ENCODE peak calls at places on chromosomes 12 and 14, in eight cellular contexts. X is heart left ventricle, S is astrocyte, Q is Panc1, D is left ventricle myocardium inferior, W is IMR-90, F is colonic mucosa, R is K562. V is an unnamed sample. For H3K4me1 and H3K36me3, the result is how much of the 10 kb centered on the place peaks cover.

GRCh38 chr12:56128669-56129209 is 672 bp downstream of the ESYT1 start:
- DNase-seq in X (peak), S (no peak), Q (no peak), D (no peak), W (no peak), F (peak), R (no peak), V (peak)

GRCh38 chr14:97065305-97066067 is 268.3 kb downstream of the VRK1 start:
- DNase-seq in X (no peak), S (no peak), Q (no peak), D (no peak), W (no peak), F (no peak), R (no peak), V (no peak)

GRCh38 chr12:100826323-100826722 is 31.7 kb downstream of the ANO4 start:
- DNase-seq in X (peak), S (peak), Q (no peak), D (peak), W (peak), F (peak), R (peak), V (peak)

GRCh38 chr14:54784060-54784459 is 118.6 kb downstream of the GCH1 start:
- DNase-seq in X (peak), S (no peak), Q (no peak), D (peak), W (no peak), F (no peak), R (no peak), V (no peak)

GRCh38 chr12:15848606-15849005 is 33.6 kb upstream of the STRAP start:
- DNase-seq in X (no peak), S (no peak), Q (no peak), D (no peak), W (no peak), F (no peak), R (no peak), V (no peak)

GRCh38 chr12:46218509-46219095 is 50.2 kb downstream of the SLC38A1 start:
- DNase-seq in X (no peak), S (no peak), Q (no peak), D (no peak), W (no peak), F (peak), R (no peak), V (no peak)

GRCh38 chr12:30862486-30862885 is 64.1 kb upstream of the TSPAN11 start:
- DNase-seq in X (peak), S (peak), Q (no peak), D (peak), W (peak), F (no peak), R (no peak), V (no peak)

GRCh38 chr14:68316078-68316868 is 476.6 kb downstream of the ZFP36L1 start:
- DNase-seq in X (no peak), S (no peak), Q (no peak), D (no peak), W (no peak), F (no peak), R (no peak), V (no peak)

GRCh38 chr14:21923820-21924219 is 250.2 kb upstream of the OR4E1 start:
- DNase-seq in X (no peak), S (no peak), Q (no peak), D (no peak), W (no peak), F (no peak), R (no peak), V (no peak)

GRCh38 chr14:77151918-77152588 is 10.5 kb upstream of the ZDHHC22 start:
- DNase-seq in X (no peak), S (peak), Q (peak), D (no peak), W (peak), F (no peak), R (peak), V (peak)

GRCh38 chr12:98997899-98998298 is 352.8 kb downstream of the APAF1 start:
- DNase-seq in X (no peak), S (no peak), Q (no peak), D (no peak), W (no peak), F (no peak), R (no peak), V (no peak)

GRCh38 chr12:77344651-77345050 is 279.3 kb upstream of the E2F7 start:
- DNase-seq in X (no peak), S (no peak), Q (no peak), D (no peak), W (no peak), F (no peak), R (no peak), V (no peak)

GRCh38 chr14:49492151-49492550 is 94.0 kb downstream of the RPS29 start:
- DNase-seq in X (no peak), S (no peak), Q (no peak), D (no peak), W (no peak), F (no peak), R (no peak), V (no peak)

GRCh38 chr12:7431993-7432685 is 11.8 kb downstream of the CD163L1 start:
- DNase-seq in X (no peak), S (no peak), Q (no peak), D (no peak), W (peak), F (no peak), R (no peak), V (no peak)

GRCh38 chr12:6647083-6647604 is at the start of gene ACRBP:
- DNase-seq in X (peak), S (peak), Q (no peak), D (peak), W (peak), F (peak), R (no peak), V (no peak)

GRCh38 chr12:121388421-121388981 is 11.4 kb upstream of the RNF34 start:
- DNase-seq in X (no peak), S (peak), Q (no peak), D (no peak), W (peak), F (no peak), R (peak), V (no peak)

GRCh38 chr12:114001731-114002340 is 35.7 kb upstream of the RBM19 start:
- DNase-seq in X (no peak), S (no peak), Q (no peak), D (no peak), W (no peak), F (no peak), R (no peak), V (no peak)

GRCh38 chr12:119206348-119207075 is 27.8 kb downstream of the HSPB8 start:
- DNase-seq in X (no peak), S (no peak), Q (no peak), D (no peak), W (no peak), F (no peak), R (no peak), V (no peak)

GRCh38 chr14:68633131-68633991 is 159.5 kb downstream of the ZFP36L1 start:
- DNase-seq in X (peak), S (no peak), Q (no peak), D (peak), W (no peak), F (peak), R (no peak), V (no peak)

GRCh38 chr14:99345472-99345871 is 73.5 kb upstream of the BCL11B start:
- DNase-seq in X (no peak), S (no peak), Q (no peak), D (no peak), W (no peak), F (no peak), R (no peak), V (no peak)

GRCh38 chr14:102293784-102294183 is 11.2 kb downstream of the MOK start:
- DNase-seq in X (no peak), S (peak), Q (no peak), D (no peak), W (peak), F (no peak), R (no peak), V (no peak)

GRCh38 chr12:122855071-122855829 is 20.0 kb downstream of the HIP1R start:
- DNase-seq in X (no peak), S (no peak), Q (no peak), D (no peak), W (no peak), F (no peak), R (no peak), V (no peak)

GRCh38 chr12:45231515-45232145 is 15.7 kb downstream of the ANO6 start:
- DNase-seq in X (no peak), S (peak), Q (no peak), D (no peak), W (peak), F (no peak), R (no peak), V (peak)

GRCh38 chr14:69300601-69301221 is 40.8 kb downstream of the GALNT16 start:
- DNase-seq in X (peak), S (no peak), Q (no peak), D (no peak), W (no peak), F (no peak), R (no peak), V (no peak)

GRCh38 chr14:72457641-72458040 is 436.3 kb downstream of the DPF3 start:
- DNase-seq in X (no peak), S (peak), Q (no peak), D (no peak), W (peak), F (no peak), R (no peak), V (no peak)

GRCh38 chr12:55852740-55853139 is 10.0 kb upstream of the MMP19 start:
- DNase-seq in X (no peak), S (no peak), Q (no peak), D (no peak), W (no peak), F (no peak), R (no peak), V (no peak)

GRCh38 chr12:76558684-76559276 is 791 bp downstream of the OSBPL8 start:
- DNase-seq in X (peak), S (peak), Q (no peak), D (peak), W (peak), F (peak), R (peak), V (peak)

GRCh38 chr14:38103542-38104225 is 104.0 kb upstream of the SSTR1 start:
- DNase-seq in X (no peak), S (no peak), Q (no peak), D (no peak), W (no peak), F (no peak), R (no peak), V (no peak)

GRCh38 chr14:99650189-99650588 is 5.3 kb downstream of the HHIPL1 start:
- DNase-seq in X (no peak), S (no peak), Q (no peak), D (no peak), W (no peak), F (no peak), R (no peak), V (no peak)

GRCh38 chr12:89461190-89461589 is 63.4 kb downstream of the GALNT4 start:
- DNase-seq in X (no peak), S (no peak), Q (no peak), D (no peak), W (peak), F (no peak), R (no peak), V (no peak)

GRCh38 chr12:127677537-127678131 is 589.3 kb upstream of the TMEM132C start:
- DNase-seq in X (peak), S (peak), Q (peak), D (peak), W (peak), F (peak), R (peak), V (peak)

GRCh38 chr12:26238341-26239126 is 43.2 kb downstream of the SSPN start:
- DNase-seq in X (peak), S (peak), Q (no peak), D (peak), W (no peak), F (no peak), R (no peak), V (no peak)

GRCh38 chr14:23153891-23154796 is 29.3 kb downstream of the SLC7A8 start:
- DNase-seq in X (peak), S (peak), Q (no peak), D (peak), W (no peak), F (peak), R (peak), V (no peak)

GRCh38 chr14:101068293-101068957 is 164.9 kb upstream of the RTL1 start:
- DNase-seq in X (no peak), S (no peak), Q (no peak), D (no peak), W (no peak), F (no peak), R (no peak), V (peak)

GRCh38 chr14:102058146-102058545 is 28.7 kb downstream of the HSP90AA1 start:
- DNase-seq in X (no peak), S (no peak), Q (no peak), D (no peak), W (no peak), F (no peak), R (no peak), V (no peak)

GRCh38 chr14:85532981-85533820 is 3.3 kb downstream of the FLRT2 start:
- DNase-seq in X (peak), S (peak), Q (no peak), D (peak), W (peak), F (peak), R (no peak), V (peak)
- H3K4me3 ChIP-seq in X (peak), S (peak), Q (peak), D (peak), W (peak), F (peak), R (no peak), V (peak)

GRCh38 chr12:58420496-58420895 is 479.1 kb downstream of the ATP23 start:
- DNase-seq in X (no peak), S (peak), Q (no peak), D (no peak), W (no peak), F (no peak), R (no peak), V (no peak)
- H3K4me1 ChIP-seq in X (under half), S (under half), Q (under half), D (under half), W (under half), F (under half), R (under half), V (under half)

DNA sequence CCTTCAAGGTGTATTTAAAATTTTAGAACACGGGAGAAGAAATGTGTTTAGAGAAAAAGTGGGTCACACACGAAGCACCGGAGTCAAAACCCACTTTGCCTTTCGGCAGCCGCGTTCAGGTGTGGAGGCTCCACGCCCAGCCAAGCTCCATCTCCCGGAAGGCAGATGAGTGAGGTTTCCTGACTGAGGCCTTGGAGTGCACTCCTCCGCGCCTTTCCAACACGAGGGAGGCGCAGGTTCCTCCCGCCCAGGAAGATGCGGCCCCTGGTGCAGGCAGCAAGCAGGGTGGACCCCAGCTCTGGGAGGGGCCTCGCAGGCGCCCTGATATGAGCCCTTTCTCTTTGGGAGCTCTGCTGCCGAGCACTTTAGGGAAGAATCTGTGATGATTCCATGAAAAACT is 22.5 kb downstream of the MTA1 start:
- DNase-seq in X (no peak), S (no peak), Q (no peak), D (no peak), W (no peak), F (no peak), R (no peak), V (no peak)
- H3K36me3 ChIP-seq in X (under half), S (under half), Q (under half), D (under half), W (under half), F (under half), R (half or more), V (under half)

DNA sequence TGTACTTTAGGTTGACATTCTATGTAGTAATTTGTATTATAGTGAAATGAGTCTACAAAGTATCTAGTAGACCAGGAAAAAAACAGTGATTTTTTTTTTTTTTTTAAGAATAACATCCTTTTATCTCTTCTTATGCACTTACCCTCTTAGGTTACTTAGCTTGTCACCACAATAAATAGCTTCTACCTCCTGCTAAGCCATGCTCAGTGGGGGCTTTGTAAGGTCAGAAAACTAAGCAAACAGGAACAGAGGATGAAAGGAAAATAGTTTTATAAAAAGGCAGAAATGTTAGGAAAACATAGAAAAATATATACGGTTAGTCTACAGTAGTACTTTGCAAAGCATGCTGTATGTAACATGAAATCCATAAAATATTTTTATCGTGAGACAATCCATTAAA is 385.3 kb upstream of the ATXN7L3B start:
- DNase-seq in X (no peak), S (no peak), Q (no peak), D (no peak), W (no peak), F (no peak), R (no peak), V (no peak)
- H3K4me3 ChIP-seq in X (no peak), S (no peak), Q (no peak), D (no peak), W (no peak), F (no peak), R (no peak), V (no peak)

GRCh38 chr14:91283666-91284065 is 39.2 kb upstream of the GPR68 start:
- DNase-seq in X (no peak), S (no peak), Q (no peak), D (no peak), W (peak), F (no peak), R (no peak), V (no peak)
- H3K4me1 ChIP-seq in X (under half), S (under half), Q (under half), D (under half), W (under half), F (under half), R (under half), V (under half)

GRCh38 chr12:125134576-125134975 is 69.3 kb downstream of the AACS start:
- DNase-seq in X (no peak), S (no peak), Q (no peak), D (no peak), W (no peak), F (no peak), R (no peak), V (no peak)

GRCh38 chr12:125136702-125137101 is 71.5 kb downstream of the AACS start:
- DNase-seq in X (no peak), S (no peak), Q (no peak), D (no peak), W (no peak), F (no peak), R (no peak), V (no peak)

GRCh38 chr12:125133616-125134015 is 68.4 kb downstream of the AACS start:
- DNase-seq in X (no peak), S (no peak), Q (no peak), D (no peak), W (no peak), F (no peak), R (no peak), V (no peak)

GRCh38 chr12:125137776-125138344 is 72.6 kb downstream of the AACS start:
- DNase-seq in X (no peak), S (no peak), Q (no peak), D (no peak), W (no peak), F (no peak), R (no peak), V (no peak)

GRCh38 chr12:125135906-125136305 is 70.7 kb downstream of the AACS start:
- DNase-seq in X (no peak), S (no peak), Q (no peak), D (no peak), W (no peak), F (no peak), R (no peak), V (no peak)
- H3K36me3 ChIP-seq in X (under half), S (under half), Q (under half), D (under half), W (under half), F (under half), R (under half), V (under half)

DNA sequence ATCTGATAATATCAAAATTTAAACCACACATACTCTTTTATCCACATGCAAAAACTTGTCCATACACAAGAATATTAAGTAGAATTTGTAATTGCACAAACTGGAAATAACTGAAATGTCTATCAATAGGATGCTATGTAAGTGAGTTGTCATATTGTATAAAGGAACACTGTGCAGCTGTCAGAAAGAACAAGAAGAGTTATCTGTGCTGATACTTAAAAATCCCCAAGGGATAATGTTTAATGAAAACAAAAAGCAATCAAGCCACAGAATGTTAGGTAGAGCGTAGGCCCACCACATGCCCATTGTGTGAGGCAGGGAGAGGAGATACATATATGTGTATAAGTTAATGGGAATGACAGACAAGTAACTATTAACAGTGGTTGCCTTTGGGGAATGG is 25.9 kb upstream of the HIGD1C start:
- DNase-seq in X (no peak), S (no peak), Q (no peak), D (no peak), W (no peak), F (no peak), R (no peak), V (no peak)
- H3K4me3 ChIP-seq in X (peak), S (no peak), Q (no peak), D (peak), W (no peak), F (peak), R (peak), V (peak)